ENCODE peak calls at places on chromosomes 13 and 19, in seven cellular contexts. O, G, J, C, X, Q and S are unnamed samples.

GRCh38 chr13:21330126-21330861 is 128.8 kb downstream of the ZDHHC20 start:
- DNase-seq in Q (no peak), X (no peak), J (no peak), G (no peak), C (no peak), O (no peak), S (peak; percentile 6)

GRCh38 chr19:39515551-39516191 is 732 bp downstream of the SELENOV start:
- DNase-seq in Q (peak; percentile 44), O (no peak), G (no peak), J (peak; percentile 61), X (no peak), C (no peak), S (no peak)

GRCh38 chr19:13881231-13881691 is 4.3 kb downstream of the NANOS3 start:
- DNase-seq in X (no peak), Q (no peak), J (peak; percentile 69), C (no peak), O (no peak), G (no peak), S (no peak)

GRCh38 chr19:30567535-30568232 is 195.5 kb downstream of the ZNF536 start:
- DNase-seq in Q (no peak), J (no peak), G (no peak), X (no peak), C (no peak), O (no peak), S (no peak)

GRCh38 chr13:33518442-33518841 is 232.9 kb upstream of the STARD13 start:
- DNase-seq in O (no peak), G (no peak), J (no peak), Q (no peak), X (no peak), C (no peak), S (no peak)

GRCh38 chr19:18603255-18603957 is 3.2 kb downstream of the CRLF1 start:
- DNase-seq in O (no peak), G (no peak), X (no peak), J (peak; percentile 75), Q (no peak), C (peak; percentile 7), S (no peak)

GRCh38 chr13:33016414-33017409 is at the start of gene KL:
- DNase-seq in C (peak; percentile 16), G (peak; percentile 75), Q (peak; percentile 28), O (no peak), J (peak; percentile 53), X (no peak), S (no peak)

GRCh38 chr13:71962126-71962525 is 95.1 kb upstream of the DACH1 start:
- DNase-seq in X (no peak), Q (no peak), C (no peak), J (no peak), G (no peak), O (no peak), S (no peak)

GRCh38 chr13:53783466-53783865 is 754.9 kb downstream of the OLFM4 start:
- DNase-seq in X (no peak), J (no peak), O (no peak), Q (no peak), C (no peak), G (no peak), S (no peak)

GRCh38 chr13:83996415-83996814 is 114.1 kb upstream of the SLITRK1 start:
- DNase-seq in X (no peak), C (no peak), O (no peak), Q (no peak), G (no peak), J (no peak), S (no peak)

GRCh38 chr13:76512676-76513277 is 373.4 kb downstream of the KCTD12 start:
- DNase-seq in Q (no peak), G (no peak), J (no peak), X (no peak), O (no peak), C (no peak), S (peak; percentile 78)

GRCh38 chr19:18743281-18743825 is 47.8 kb downstream of the COMP start:
- DNase-seq in C (peak; percentile 75), Q (peak; percentile 88), X (no peak), O (no peak), G (no peak), J (peak; percentile 56), S (peak; percentile 24)

GRCh38 chr13:41137951-41138350 is 5.3 kb upstream of the KBTBD6 start:
- DNase-seq in J (no peak), G (no peak), O (no peak), Q (no peak), X (no peak), C (no peak), S (peak; percentile 8)

GRCh38 chr19:16118489-16119033 is 6.9 kb downstream of the RAB8A start:
- DNase-seq in J (no peak), X (no peak), O (no peak), Q (no peak), G (no peak), C (peak; percentile 40), S (no peak)

GRCh38 chr19:56946164-56946563 is 105.6 kb upstream of the PEG3 start:
- DNase-seq in Q (no peak), O (no peak), G (no peak), X (no peak), J (no peak), C (no peak), S (no peak)

GRCh38 chr13:29081697-29082440 is 261.7 kb downstream of the MTUS2 start:
- DNase-seq in G (no peak), J (no peak), O (no peak), X (no peak), C (no peak), Q (no peak), S (no peak)
- H3K9me3 ChIP-seq in G (no peaks in the 10 kb centered on the region), J (no peaks in the 10 kb centered on the region), O (no peaks in the 10 kb centered on the region), X (no peaks in the 10 kb centered on the region), C (peaks cover 30% of the 10 kb centered on the region), Q (no peaks in the 10 kb centered on the region), S (peaks cover 5% of the 10 kb centered on the region)

GRCh38 chr19:7098701-7099596 is 29.4 kb downstream of the ZNF557 start:
- DNase-seq in G (peak; percentile 97), J (peak; percentile 96), C (peak; percentile 94), O (peak; percentile 79), X (peak; percentile 90), Q (peak; percentile 93), S (peak; percentile 74)

GRCh38 chr19:7104783-7105447 is 35.4 kb downstream of the ZNF557 start:
- DNase-seq in X (no peak), O (no peak), G (no peak), J (no peak), C (peak; percentile 21), Q (no peak), S (no peak)

GRCh38 chr19:7098096-7098495 is 28.6 kb downstream of the ZNF557 start:
- DNase-seq in X (no peak), O (no peak), C (no peak), G (no peak), J (no peak), Q (no peak), S (no peak)

GRCh38 chr19:7101498-7102253 is 32.2 kb downstream of the ZNF557 start:
- DNase-seq in C (no peak), G (no peak), X (no peak), Q (no peak), J (no peak), O (no peak), S (no peak)

DNA sequence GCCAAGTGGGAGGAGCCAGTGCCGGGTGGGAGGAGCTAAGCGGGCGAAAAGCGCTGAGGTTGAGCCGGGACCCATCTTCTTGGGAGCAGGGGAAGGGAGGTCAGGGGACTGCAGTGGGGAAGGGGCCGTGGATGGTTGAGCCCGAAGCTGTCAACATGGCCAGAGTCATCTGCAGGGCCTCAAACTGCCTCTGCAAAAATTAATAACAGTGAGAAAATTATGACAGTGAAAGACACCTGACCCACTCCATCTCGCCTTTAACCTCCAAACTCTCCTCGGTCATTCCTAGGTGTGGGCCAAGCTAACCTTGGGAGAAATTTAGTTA is 30.1 kb downstream of the ZNF557 start:
- DNase-seq in C (no peak), O (no peak), Q (no peak), G (no peak), X (no peak), J (no peak), S (no peak)
- H3K4me3 ChIP-seq in C (peak overlapping the region; percentile 43), O (peak overlapping the region; percentile 90), Q (peak overlapping the region; percentile 44), G (peak overlapping the region; percentile 70), X (peak overlapping the region; percentile 41), J (peak overlapping the region; percentile 69), S (peak overlapping the region; percentile 78)

GRCh38 chr19:55146078-55146647 is 2.8 kb downstream of the TNNT1 start:
- DNase-seq in O (no peak), G (no peak), Q (no peak), C (no peak), J (peak; percentile 75), X (no peak), S (no peak)
- TF ChIP-seq CTCF in O (no peak), G (no peak), Q (no peak), C (no peak), J (peak; percentile 82), X (no peak), S (peak; percentile 59)

DNA sequence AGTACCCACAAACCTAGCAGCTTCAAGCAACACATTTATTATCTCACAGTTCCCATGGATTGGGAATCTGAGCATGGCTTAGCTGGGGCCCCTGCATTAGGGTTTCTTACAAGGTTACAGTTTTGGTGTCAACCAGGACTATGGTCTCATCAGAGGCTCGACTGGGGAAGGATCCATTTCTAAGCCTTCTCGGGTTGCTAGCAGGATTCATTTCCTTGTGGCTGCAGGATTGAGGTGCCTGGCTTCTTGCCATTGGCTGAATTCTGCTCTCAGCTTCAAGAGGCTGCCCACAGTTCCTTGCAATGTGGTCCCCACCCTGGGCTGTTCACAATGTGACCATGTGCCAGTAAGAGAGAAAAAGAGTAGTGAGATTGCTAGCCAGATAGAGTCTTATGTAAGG is 26.7 kb downstream of the ZNRF4 start:
- DNase-seq in J (no peak), O (no peak), X (no peak), G (no peak), C (no peak), Q (no peak), S (no peak)
- H3K9me3 ChIP-seq in J (no peaks in the 10 kb centered on the region), O (no peaks in the 10 kb centered on the region), X (no peaks in the 10 kb centered on the region), G (peaks cover 13% of the 10 kb centered on the region), C (peaks cover 11% of the 10 kb centered on the region), Q (no peaks in the 10 kb centered on the region), S (peaks cover 13% of the 10 kb centered on the region)

GRCh38 chr13:31824705-31825512 is 85.6 kb downstream of the RXFP2 start:
- DNase-seq in C (no peak), X (no peak), O (no peak), Q (no peak), J (no peak), G (no peak), S (no peak)

DNA sequence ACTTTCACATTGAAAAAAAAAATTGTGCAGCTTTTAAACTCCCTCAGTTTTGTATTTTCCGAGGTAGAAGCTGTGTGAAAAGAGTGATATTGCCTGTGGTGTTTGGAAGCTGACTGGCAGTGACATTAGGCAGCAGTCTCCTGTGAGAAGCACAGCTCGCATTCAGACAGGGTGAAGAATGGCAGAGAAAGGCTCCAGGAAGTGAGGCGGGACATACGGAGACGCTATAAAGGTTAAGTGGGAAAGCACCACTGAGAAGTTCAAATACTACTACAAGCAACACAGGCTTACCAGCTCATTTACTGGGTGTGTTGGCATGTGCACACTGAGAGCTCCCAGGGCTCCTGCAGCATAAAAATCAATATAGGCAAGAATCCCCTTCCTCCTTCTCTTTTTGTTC is 88.4 kb downstream of the RXFP2 start:
- DNase-seq in Q (no peak), J (no peak), G (no peak), X (no peak), O (no peak), C (peak; percentile 11), S (no peak)
- H3K4me3 ChIP-seq in Q (no peak overlapping the region), J (no peak overlapping the region), G (no peak overlapping the region), X (no peak overlapping the region), O (no peak overlapping the region), C (no peak overlapping the region), S (no peak overlapping the region)

GRCh38 chr13:98144501-98145350 is 1.8 kb downstream of the FARP1 start:
- DNase-seq in C (peak; percentile 34), G (no peak), O (no peak), X (no peak), J (peak; percentile 81), Q (peak; percentile 43), S (peak; percentile 43)
- TF ChIP-seq CTCF in C (no peak), G (no peak), O (no peak), X (no peak), J (peak; percentile 40), Q (no peak), S (peak; percentile 43)